ENCODE peak calls at places on chromosomes 16 and 17, in five cellular contexts. One of them, this sample, is unnamed.

GRCh38 chr17:76268015-76268749 is 3.0 kb downstream of the UBALD2 start:
- DNase-seq in stimulated activated CD4-positive, alpha-beta T cell treated with anti-CD3 and anti-CD28 coated beads, Interleukin-4, amount 100 ng/mL, for 48 hours: peak; percentile 71
- DNase-seq in SIG-M5: peak; percentile 66
- DNase-seq in foreskin fibroblast: peak; percentile 75
- DNase-seq in PC-3: no peak
- DNase-seq in this sample: peak; percentile 56

GRCh38 chr17:48161127-48161905 is 53.8 kb downstream of the SNX11 start:
- DNase-seq in PC-3: no peak
- DNase-seq in stimulated activated CD4-positive, alpha-beta T cell treated with anti-CD3 and anti-CD28 coated beads, Interleukin-4, amount 100 ng/mL, for 48 hours: no peak
- DNase-seq in foreskin fibroblast: no peak
- DNase-seq in SIG-M5: no peak
- DNase-seq in this sample: no peak

GRCh38 chr17:48429638-48430586 is at the start of gene SKAP1:
- DNase-seq in stimulated activated CD4-positive, alpha-beta T cell treated with anti-CD3 and anti-CD28 coated beads, Interleukin-4, amount 100 ng/mL, for 48 hours: peak; percentile 52
- DNase-seq in foreskin fibroblast: no peak
- DNase-seq in PC-3: no peak
- DNase-seq in SIG-M5: no peak
- DNase-seq in this sample: no peak

GRCh38 chr17:2222901-2223616 is 80.5 kb downstream of the SMG6 start:
- DNase-seq in stimulated activated CD4-positive, alpha-beta T cell treated with anti-CD3 and anti-CD28 coated beads, Interleukin-4, amount 100 ng/mL, for 48 hours: no peak
- DNase-seq in SIG-M5: no peak
- DNase-seq in PC-3: no peak
- DNase-seq in foreskin fibroblast: no peak
- DNase-seq in this sample: no peak

GRCh38 chr17:5785343-5785742 is 201.0 kb upstream of the NLRP1 start:
- DNase-seq in stimulated activated CD4-positive, alpha-beta T cell treated with anti-CD3 and anti-CD28 coated beads, Interleukin-4, amount 100 ng/mL, for 48 hours: no peak
- DNase-seq in PC-3: peak; percentile 85
- DNase-seq in foreskin fibroblast: peak; percentile 71
- DNase-seq in SIG-M5: no peak
- DNase-seq in this sample: no peak

GRCh38 chr17:75588546-75589016 is 981 bp downstream of the MYO15B start:
- DNase-seq in stimulated activated CD4-positive, alpha-beta T cell treated with anti-CD3 and anti-CD28 coated beads, Interleukin-4, amount 100 ng/mL, for 48 hours: no peak
- DNase-seq in SIG-M5: no peak
- DNase-seq in foreskin fibroblast: no peak
- DNase-seq in PC-3: no peak
- DNase-seq in this sample: no peak

GRCh38 chr17:2090210-2090641 is 35.3 kb downstream of the HIC1 start:
- DNase-seq in SIG-M5: no peak
- DNase-seq in foreskin fibroblast: no peak
- DNase-seq in stimulated activated CD4-positive, alpha-beta T cell treated with anti-CD3 and anti-CD28 coated beads, Interleukin-4, amount 100 ng/mL, for 48 hours: no peak
- DNase-seq in PC-3: no peak
- DNase-seq in this sample: peak; percentile 45

GRCh38 chr17:66301864-66302741 is at the start of gene PRKCA:
- DNase-seq in SIG-M5: no peak
- DNase-seq in PC-3: peak; percentile 87
- DNase-seq in stimulated activated CD4-positive, alpha-beta T cell treated with anti-CD3 and anti-CD28 coated beads, Interleukin-4, amount 100 ng/mL, for 48 hours: peak; percentile 59
- DNase-seq in foreskin fibroblast: peak; percentile 75
- DNase-seq in this sample: peak; percentile 68

GRCh38 chr17:66200685-66201092 is 8.8 kb upstream of the CEP112 start:
- DNase-seq in SIG-M5: no peak
- DNase-seq in foreskin fibroblast: peak; percentile 80
- DNase-seq in stimulated activated CD4-positive, alpha-beta T cell treated with anti-CD3 and anti-CD28 coated beads, Interleukin-4, amount 100 ng/mL, for 48 hours: peak; percentile 24
- DNase-seq in PC-3: peak; percentile 82
- DNase-seq in this sample: peak; percentile 58

GRCh38 chr16:82899731-82900454 is 273.1 kb downstream of the CDH13 start:
- DNase-seq in foreskin fibroblast: no peak
- DNase-seq in stimulated activated CD4-positive, alpha-beta T cell treated with anti-CD3 and anti-CD28 coated beads, Interleukin-4, amount 100 ng/mL, for 48 hours: no peak
- DNase-seq in PC-3: no peak
- DNase-seq in SIG-M5: no peak
- DNase-seq in this sample: no peak

This sample was measured in DND-41.